ENCODE peak calls at places on chromosomes 6 and 20, in seven cellular contexts. U, P, R, Y, W, I and H are unnamed samples.

GRCh38 chr6:100366419-100366818 is 98.3 kb downstream of the SIM1 start:
- DNase-seq in Y (no peak), W (no peak), I (peak), P (no peak), R (no peak), U (peak), H (no peak)

GRCh38 chr6:158897236-158897635 is 78.1 kb upstream of the EZR start:
- DNase-seq in P (no peak), W (no peak), R (no peak), I (no peak), Y (no peak), U (no peak), H (no peak)

GRCh38 chr6:42748241-42748898 is 2.5 kb upstream of the TBCC start:
- DNase-seq in U (no peak), P (no peak), W (no peak), I (peak), Y (no peak), R (no peak), H (no peak)

GRCh38 chr6:147063469-147064031 is 140.7 kb upstream of the STXBP5 start:
- DNase-seq in W (no peak), P (no peak), R (no peak), I (peak), U (peak), Y (no peak), H (no peak)

GRCh38 chr20:32779500-32780215 is 17.5 kb downstream of the DNMT3B start:
- DNase-seq in W (no peak), I (no peak), P (no peak), U (no peak), Y (no peak), R (no peak), H (no peak)

GRCh38 chr20:63446174-63447024 is 26.1 kb downstream of the KCNQ2 start:
- DNase-seq in U (no peak), W (no peak), P (no peak), I (no peak), R (no peak), Y (no peak), H (no peak)

GRCh38 chr6:105985816-105986632 is 100.1 kb upstream of the PRDM1 start:
- DNase-seq in Y (peak), W (no peak), U (no peak), R (no peak), P (no peak), I (no peak), H (no peak)

GRCh38 chr6:118639054-118639964 is 12.1 kb downstream of the CEP85L start:
- DNase-seq in W (no peak), P (no peak), R (no peak), I (no peak), Y (no peak), U (no peak), H (no peak)

GRCh38 chr6:125753218-125753936 is 3.9 kb downstream of the HEY2 start:
- DNase-seq in P (no peak), I (peak), U (no peak), Y (no peak), R (no peak), W (no peak), H (no peak)

GRCh38 chr6:55675936-55676335 is 96.9 kb upstream of the HMGCLL1 start:
- DNase-seq in R (no peak), U (no peak), P (no peak), Y (no peak), I (no peak), W (no peak), H (no peak)

GRCh38 chr20:7673841-7674240 is 266.4 kb downstream of the HAO1 start:
- DNase-seq in P (no peak), W (no peak), Y (no peak), R (no peak), U (peak), I (peak), H (no peak)

GRCh38 chr6:44575644-44576043 is 188.1 kb downstream of the CDC5L start:
- DNase-seq in P (no peak), R (no peak), I (no peak), U (no peak), Y (no peak), W (no peak), H (no peak)

GRCh38 chr6:43575105-43575771 is 600 bp downstream of the XPO5 start:
- DNase-seq in R (peak), I (peak), P (no peak), Y (no peak), U (no peak), W (no peak), H (peak)

GRCh38 chr6:16543491-16543890 is 217.8 kb downstream of the ATXN1 start:
- DNase-seq in R (no peak), P (no peak), Y (no peak), I (no peak), W (no peak), U (no peak), H (no peak)

GRCh38 chr6:72553531-72554202 is 68.2 kb upstream of the KCNQ5 start:
- DNase-seq in R (no peak), U (peak), Y (no peak), I (peak), W (no peak), P (no peak), H (no peak)

GRCh38 chr6:68502946-68503345 is 132.1 kb upstream of the ADGRB3 start:
- DNase-seq in P (no peak), R (no peak), W (no peak), I (no peak), U (no peak), Y (no peak), H (no peak)

GRCh38 chr20:25364180-25364788 is 26.4 kb downstream of the ABHD12 start:
- DNase-seq in Y (no peak), U (no peak), P (no peak), R (no peak), W (no peak), I (peak), H (no peak)

GRCh38 chr6:155212616-155213380 is 51.0 kb upstream of the CLDN20 start:
- DNase-seq in W (no peak), Y (no peak), R (no peak), I (no peak), P (no peak), U (no peak), H (no peak)

GRCh38 chr6:41976794-41977484 is 35.3 kb upstream of the CCND3 start:
- DNase-seq in P (no peak), R (no peak), U (no peak), W (peak), I (peak), Y (no peak), H (no peak)

GRCh38 chr6:99219788-99220187 is 129.7 kb downstream of the FAXC start:
- DNase-seq in Y (no peak), I (no peak), W (no peak), U (no peak), P (no peak), R (no peak), H (no peak)

GRCh38 chr20:34938466-34939163 is 17.0 kb downstream of the GSS start:
- DNase-seq in W (no peak), Y (peak), P (no peak), U (no peak), R (no peak), I (no peak), H (no peak)

GRCh38 chr6:56374841-56375369 is 127.5 kb upstream of the COL21A1 start:
- DNase-seq in P (no peak), I (peak), W (no peak), R (no peak), Y (peak), U (peak), H (no peak)

GRCh38 chr20:37288091-37288490 is 1.4 kb upstream of the MANBAL start:
- DNase-seq in R (no peak), P (no peak), I (no peak), Y (no peak), W (no peak), U (no peak), H (no peak)

GRCh38 chr6:30213999-30214982 is 1.1 kb upstream of the TRIM26 start:
- DNase-seq in I (peak), U (no peak), W (peak), R (peak), P (peak), Y (peak), H (peak)

GRCh38 chr20:36777152-36777551 is 3.6 kb upstream of the DSN1 start:
- DNase-seq in Y (no peak), W (no peak), U (no peak), P (no peak), I (no peak), R (no peak), H (no peak)

GRCh38 chr20:52425253-52425652 is 233.7 kb upstream of the ZFP64 start:
- DNase-seq in W (no peak), Y (no peak), I (peak), U (no peak), P (no peak), R (no peak), H (no peak)

GRCh38 chr6:41182069-41183034 is 18.6 kb downstream of the TREML2 start:
- DNase-seq in R (no peak), P (peak), U (peak), Y (no peak), I (peak), W (peak), H (peak)

GRCh38 chr6:105603779-105604592 is 201.1 kb upstream of the PREP start:
- DNase-seq in U (peak), Y (peak), P (no peak), W (no peak), I (peak), R (peak), H (no peak)

GRCh38 chr20:20266552-20266951 is 101.4 kb upstream of the INSM1 start:
- DNase-seq in U (no peak), Y (no peak), I (no peak), P (no peak), R (no peak), W (no peak), H (no peak)

GRCh38 chr6:68651018-68651985 is 16.2 kb downstream of the ADGRB3 start:
- DNase-seq in P (no peak), R (no peak), Y (no peak), I (peak), W (no peak), U (no peak), H (no peak)